ENCODE peak calls at places on chromosomes 1 and 21, in four cellular contexts. I, X, K and L are unnamed samples.

GRCh38 chr1:212483154-212483505 is 50.4 kb downstream of the NENF start:
- DNase-seq in I (no peak), X (no peak), K (peak), L (no peak)

GRCh38 chr1:162678439-162678838 is 46.2 kb downstream of the DDR2 start:
- DNase-seq in I (peak), X (peak), K (no peak), L (peak)

GRCh38 chr1:18640228-18641004 is 9.8 kb downstream of the PAX7 start:
- DNase-seq in I (no peak), X (no peak), K (no peak), L (no peak)

GRCh38 chr1:187842406-187843165 is 1013.8 kb downstream of the PLA2G4A start:
- DNase-seq in I (peak), X (peak), K (no peak), L (peak)

GRCh38 chr21:45418301-45419071 is 13.5 kb downstream of the COL18A1 start:
- DNase-seq in I (no peak), X (no peak), K (peak), L (no peak)

GRCh38 chr21:14353712-14354111 is 29.2 kb downstream of the HSPA13 start:
- DNase-seq in I (no peak), X (no peak), K (no peak), L (no peak)

GRCh38 chr1:11301593-11301992 is 28.6 kb downstream of the UBIAD1 start:
- DNase-seq in I (no peak), X (no peak), K (no peak), L (no peak)

GRCh38 chr1:89451011-89451410 is 73.6 kb upstream of the LRRC8B start:
- DNase-seq in I (peak), X (peak), K (no peak), L (peak)

GRCh38 chr1:48462716-48463285 is 9.2 kb downstream of the SPATA6 start:
- DNase-seq in I (no peak), X (peak), K (no peak), L (no peak)

GRCh38 chr1:112298558-112298957 is 97.5 kb upstream of the CTTNBP2NL start:
- DNase-seq in I (peak), X (peak), K (peak), L (peak)

GRCh38 chr1:111104981-111105380 is 34.9 kb downstream of the DRAM2 start:
- DNase-seq in I (no peak), X (no peak), K (no peak), L (no peak)

GRCh38 chr1:996851-997727 is 2.8 kb downstream of the HES4 start:
- DNase-seq in I (no peak), X (no peak), K (no peak), L (no peak)

GRCh38 chr1:235442788-235443429 is 61.3 kb downstream of the B3GALNT2 start:
- DNase-seq in I (peak), X (peak), K (no peak), L (peak)

GRCh38 chr1:113975211-113975895 is 3.9 kb upstream of the OLFML3 start:
- DNase-seq in I (no peak), X (no peak), K (no peak), L (peak)

GRCh38 chr21:36806103-36806502 is 107.2 kb downstream of the SIM2 start:
- DNase-seq in I (no peak), X (peak), K (no peak), L (peak)

GRCh38 chr1:197774691-197775281 is 494 bp downstream of the DENND1B start:
- DNase-seq in I (no peak), X (peak), K (peak), L (peak)

GRCh38 chr1:87404306-87404705 is 75.6 kb downstream of the LMO4 start:
- DNase-seq in I (peak), X (no peak), K (no peak), L (no peak)

GRCh38 chr1:233708416-233708815 is 94.5 kb downstream of the KCNK1 start:
- DNase-seq in I (peak), X (no peak), K (no peak), L (no peak)

GRCh38 chr1:2777428-2778219 is 23.9 kb downstream of the TTC34 start:
- DNase-seq in I (peak), X (no peak), K (no peak), L (no peak)

GRCh38 chr1:41515778-41516167 is 31.3 kb upstream of the EDN2 start:
- DNase-seq in I (no peak), X (no peak), K (no peak), L (no peak)

GRCh38 chr1:41515131-41515678 is 30.7 kb upstream of the EDN2 start:
- DNase-seq in I (no peak), X (no peak), K (no peak), L (no peak)

GRCh38 chr1:41516168-41516961 is 31.9 kb upstream of the EDN2 start:
- DNase-seq in I (peak), X (peak), K (peak), L (peak)

GRCh38 chr1:41518471-41518870 is 34.0 kb upstream of the EDN2 start:
- DNase-seq in I (no peak), X (no peak), K (no peak), L (no peak)

DNA sequence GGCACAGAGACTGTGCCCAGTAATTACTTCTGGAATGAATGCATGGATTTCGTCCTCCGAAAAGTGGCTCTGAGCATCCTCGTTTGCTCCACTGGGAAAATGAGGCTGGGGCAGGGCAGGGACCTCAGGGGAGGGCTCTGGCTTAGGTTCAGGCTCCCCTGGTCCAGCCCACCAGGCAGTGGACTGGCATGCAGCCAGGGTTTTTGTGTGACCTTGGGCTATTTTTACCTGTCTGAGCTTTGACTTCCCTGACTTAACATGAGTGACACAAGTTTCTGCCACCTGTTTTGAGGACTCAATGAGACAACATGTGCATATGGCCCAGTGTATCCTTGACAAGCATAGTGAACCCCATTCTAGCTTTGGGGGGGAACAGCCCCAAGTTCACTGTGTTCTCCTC is 32.6 kb upstream of the EDN2 start:
- DNase-seq in I (no peak), X (no peak), K (no peak), L (no peak)
- H3K4me3 ChIP-seq in I (no peak), X (no peak), K (no peak), L (no peak)

GRCh38 chr1:36369061-36369470 is 16.7 kb downstream of the STK40 start:
- DNase-seq in I (peak), X (peak), K (peak), L (peak)

GRCh38 chr1:36365310-36365895 is 20.3 kb downstream of the STK40 start:
- DNase-seq in I (no peak), X (peak), K (no peak), L (no peak)

GRCh38 chr1:36367798-36368197 is 17.9 kb downstream of the STK40 start:
- DNase-seq in I (no peak), X (no peak), K (no peak), L (no peak)

GRCh38 chr1:36367067-36367466 is 18.7 kb downstream of the STK40 start:
- DNase-seq in I (no peak), X (no peak), K (no peak), L (no peak)

GRCh38 chr1:36366091-36366661 is 19.5 kb downstream of the STK40 start:
- DNase-seq in I (no peak), X (peak), K (peak), L (no peak)
- TF ChIP-seq CTCF in I (no peak), X (no peak), K (no peak), L (peak)

GRCh38 chr21:38376693-38377092 is 119.9 kb downstream of the KCNJ15 start:
- DNase-seq in I (no peak), X (no peak), K (no peak), L (no peak)
- H3K4me3 ChIP-seq in I (no peak), X (no peak), K (peak), L (no peak)

DNA sequence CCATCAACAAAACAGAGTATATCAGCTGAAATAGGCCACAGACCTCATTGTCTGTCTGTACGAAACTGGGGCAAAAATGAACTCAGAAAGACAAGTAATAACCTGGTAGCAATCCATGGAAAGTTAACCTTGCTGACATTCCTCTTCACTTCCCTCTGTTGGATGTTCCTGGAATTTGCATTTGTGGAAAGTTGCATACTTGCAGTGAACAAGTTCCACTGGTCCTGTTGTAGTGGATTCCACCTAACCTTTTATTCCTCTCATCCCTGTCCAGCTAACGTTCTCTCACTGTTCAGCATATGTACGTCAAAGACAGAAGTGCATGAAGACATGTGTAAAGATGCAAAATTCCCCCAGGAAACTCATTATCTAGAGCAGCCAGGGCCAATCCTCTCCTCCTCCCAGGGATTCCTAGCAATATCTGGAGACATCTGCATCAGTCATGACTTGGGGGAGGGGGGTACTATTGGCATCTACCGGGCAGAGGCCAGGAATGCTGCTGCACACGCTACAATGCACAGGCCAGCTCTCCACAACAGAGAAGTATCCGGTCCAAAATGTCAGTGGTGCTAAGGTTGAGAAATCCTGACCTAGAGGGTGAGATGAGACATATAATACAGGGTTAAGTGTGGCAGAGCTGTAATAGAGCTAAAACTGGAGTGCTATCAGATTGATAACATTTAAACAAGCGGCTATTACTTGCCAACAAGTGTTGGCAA is 8.2 kb downstream of the LPAR3 start:
- DNase-seq in I (peak), X (peak), K (no peak), L (no peak)
- TF ChIP-seq CTCF in I (peak), X (peak), K (no peak), L (no peak)

GRCh38 chr1:157721985-157722384 is 21.4 kb upstream of the FCRL3 start:
- DNase-seq in I (no peak), X (no peak), K (no peak), L (no peak)

GRCh38 chr1:157723157-157723556 is 22.6 kb upstream of the FCRL3 start:
- DNase-seq in I (no peak), X (no peak), K (no peak), L (no peak)

GRCh38 chr1:157724537-157725213 is 24.1 kb upstream of the FCRL3 start:
- DNase-seq in I (no peak), X (no peak), K (no peak), L (no peak)

GRCh38 chr1:157725214-157725577 is 24.6 kb upstream of the FCRL3 start:
- DNase-seq in I (no peak), X (no peak), K (no peak), L (no peak)
- H3K4me3 ChIP-seq in I (no peak), X (no peak), K (no peak), L (no peak)

GRCh38 chr1:77412069-77412793 is 130.4 kb downstream of the AK5 start:
- DNase-seq in I (peak), X (peak), K (no peak), L (peak)

GRCh38 chr1:77413541-77414335 is 131.9 kb downstream of the AK5 start:
- DNase-seq in I (no peak), X (no peak), K (no peak), L (no peak)

GRCh38 chr1:77415585-77415984 is 133.8 kb downstream of the AK5 start:
- DNase-seq in I (no peak), X (no peak), K (no peak), L (no peak)

GRCh38 chr1:77412794-77413530 is 131.1 kb downstream of the AK5 start:
- DNase-seq in I (no peak), X (no peak), K (no peak), L (no peak)

DNA sequence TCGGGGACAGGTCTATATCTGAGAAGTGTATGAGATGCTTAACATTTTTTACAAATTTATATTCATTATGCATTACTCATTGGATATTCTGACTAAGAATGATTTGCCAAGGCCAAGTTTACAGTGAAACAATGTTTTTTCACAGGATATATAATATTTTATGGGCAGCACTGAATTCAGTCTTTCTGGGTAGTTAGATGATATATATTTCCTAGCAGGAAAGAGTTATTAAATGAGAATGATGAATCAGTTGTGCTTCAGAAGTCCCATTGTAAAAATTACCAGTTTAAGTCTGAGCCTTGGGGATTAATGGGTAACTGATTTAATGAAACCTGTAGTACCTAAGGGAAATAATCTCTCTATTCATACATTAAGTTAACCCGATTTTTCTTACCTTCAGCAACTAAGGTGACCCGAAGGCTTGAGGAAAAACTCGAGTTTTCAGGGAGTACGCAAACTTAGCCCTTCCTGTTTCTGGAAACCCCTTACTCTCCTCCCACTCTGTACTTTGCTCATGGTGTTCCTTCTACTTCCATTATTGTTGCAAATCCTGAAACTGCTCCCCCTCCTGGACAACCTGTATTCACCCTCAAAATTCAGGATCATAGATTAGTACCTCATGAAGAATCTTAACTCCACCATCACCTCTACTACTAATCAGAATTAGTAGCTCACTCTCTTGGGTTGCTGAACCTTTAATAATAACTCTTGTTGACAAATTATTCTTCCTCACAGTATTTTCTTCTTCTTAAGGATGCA is 135.1 kb downstream of the AK5 start:
- DNase-seq in I (peak), X (peak), K (no peak), L (no peak)
- TF ChIP-seq CTCF in I (peak), X (peak), K (peak), L (peak)

GRCh38 chr1:205858141-205858961 is 8.4 kb upstream of the PM20D1 start:
- DNase-seq in I (no peak), X (no peak), K (no peak), L (no peak)
- H3K4me3 ChIP-seq in I (no peak), X (no peak), K (no peak), L (no peak)

GRCh38 chr1:224795591-224795990 is 133.9 kb upstream of the DNAH14 start:
- DNase-seq in I (no peak), X (no peak), K (no peak), L (no peak)
- TF ChIP-seq CTCF in I (no peak), X (no peak), K (no peak), L (no peak)